ENCODE peak calls at places on chromosomes 3 and 15, in nine cellular contexts. N, E, X, O, L, F, J, Q and R are unnamed samples.

GRCh38 chr3:140585828-140586227 is 92.0 kb upstream of the TRIM42 start:
- DNase-seq in F (no peak), X (no peak), N (peak; percentile 80), J (no peak), Q (no peak), O (no peak), L (peak; percentile 2), E (no peak), R (no peak)

GRCh38 chr3:132543016-132543739 is 53.9 kb upstream of the ACKR4 start:
- DNase-seq in N (peak; percentile 94), X (peak; percentile 26), L (peak; percentile 97), Q (no peak), J (no peak), F (no peak), E (no peak), O (no peak), R (no peak)

GRCh38 chr3:122982202-122983185 is 45.1 kb downstream of the SEMA5B start:
- DNase-seq in N (no peak), O (no peak), J (no peak), L (no peak), F (no peak), X (no peak), E (no peak), Q (peak; percentile 60), R (no peak)

GRCh38 chr3:43155464-43156121 is 49.7 kb upstream of the POMGNT2 start:
- DNase-seq in X (peak; percentile 82), F (peak; percentile 52), E (no peak), O (peak; percentile 46), J (peak; percentile 53), Q (peak; percentile 89), L (peak; percentile 83), N (peak; percentile 96), R (no peak)

GRCh38 chr15:80174017-80174746 is 21.4 kb downstream of the FAH start:
- DNase-seq in N (peak; percentile 97), F (no peak), O (no peak), X (no peak), J (no peak), E (no peak), L (peak; percentile 83), Q (no peak), R (no peak)

GRCh38 chr15:78455749-78456148 is 17.7 kb downstream of the IREB2 start:
- DNase-seq in O (no peak), Q (no peak), X (peak; percentile 34), F (no peak), L (no peak), N (peak; percentile 24), E (no peak), J (no peak), R (no peak)

GRCh38 chr15:76151599-76151974 is 91.8 kb downstream of the TMEM266 start:
- DNase-seq in L (no peak), Q (peak; percentile 86), N (no peak), X (no peak), E (no peak), O (no peak), F (no peak), J (no peak), R (no peak)

GRCh38 chr3:118785415-118785814 is 249.2 kb downstream of the IGSF11 start:
- DNase-seq in O (no peak), J (no peak), Q (no peak), X (no peak), N (no peak), F (no peak), L (no peak), E (no peak), R (no peak)

GRCh38 chr3:35781558-35781957 is 142.2 kb downstream of the ARPP21 start:
- DNase-seq in F (no peak), J (no peak), O (no peak), X (no peak), Q (no peak), E (no peak), L (no peak), N (no peak), R (no peak)

GRCh38 chr15:96560246-96560895 is 229.9 kb downstream of the NR2F2 start:
- DNase-seq in Q (no peak), O (no peak), E (no peak), N (peak; percentile 70), X (no peak), F (no peak), L (no peak), J (no peak), R (no peak)

GRCh38 chr15:25486051-25486450 is 47.2 kb upstream of the UBE3A start:
- DNase-seq in X (no peak), Q (peak; percentile 21), N (no peak), E (no peak), L (no peak), J (no peak), F (no peak), O (no peak), R (no peak)

GRCh38 chr15:101012326-101013040 is 93.3 kb downstream of the LRRK1 start:
- DNase-seq in L (no peak), Q (no peak), N (no peak), X (no peak), J (no peak), E (no peak), O (no peak), F (no peak), R (no peak)

GRCh38 chr3:124676236-124676635 is 54.0 kb upstream of the UMPS start:
- DNase-seq in L (peak; percentile 87), J (no peak), N (peak; percentile 84), E (no peak), O (no peak), Q (no peak), F (no peak), X (no peak), R (no peak)

GRCh38 chr3:178703268-178703975 is 167.2 kb downstream of the KCNMB2 start:
- DNase-seq in X (peak; percentile 32), L (peak; percentile 97), F (no peak), Q (no peak), J (no peak), O (no peak), N (peak; percentile 8), E (no peak), R (no peak)

GRCh38 chr3:179927191-179927590 is 109.5 kb downstream of the PEX5L start:
- DNase-seq in J (no peak), F (no peak), O (no peak), E (no peak), Q (no peak), X (no peak), L (no peak), N (no peak), R (no peak)

GRCh38 chr3:170410428-170411029 is 8.1 kb upstream of the CLDN11 start:
- DNase-seq in O (no peak), E (no peak), F (no peak), X (peak; percentile 17), Q (peak; percentile 39), N (peak; percentile 49), J (no peak), L (no peak), R (no peak)

GRCh38 chr3:66722675-66723074 is 221.9 kb upstream of the LRIG1 start:
- DNase-seq in E (no peak), L (peak; percentile 95), X (no peak), Q (no peak), O (no peak), F (peak; percentile 81), J (peak; percentile 43), N (peak; percentile 80), R (no peak)

GRCh38 chr15:69304176-69304533 is 5.4 kb downstream of the PAQR5 start:
- DNase-seq in F (no peak), N (peak; percentile 96), E (no peak), L (peak; percentile 92), Q (no peak), X (peak; percentile 67), O (no peak), J (no peak), R (peak; percentile 51)

GRCh38 chr15:67120839-67121540 is 55.6 kb downstream of the SMAD3 start:
- DNase-seq in N (peak; percentile 90), X (peak; percentile 86), E (peak; percentile 93), F (peak; percentile 91), O (peak; percentile 75), J (peak; percentile 92), Q (no peak), L (peak; percentile 97), R (peak; percentile 90)

GRCh38 chr3:45984331-45985312 is 11.0 kb downstream of the FYCO1 start:
- DNase-seq in L (peak; percentile 76), Q (no peak), F (no peak), J (no peak), O (no peak), N (no peak), E (no peak), X (peak; percentile 60), R (no peak)
- H3K36me3 ChIP-seq in L (peaks cover 11% of the 10 kb centered on the region), Q (peaks cover 37% of the 10 kb centered on the region), F (no peaks in the 10 kb centered on the region), J (peaks cover 58% of the 10 kb centered on the region), O (no peaks in the 10 kb centered on the region), N (peaks cover 2% of the 10 kb centered on the region), E (peaks cover 46% of the 10 kb centered on the region), X (peaks cover 6% of the 10 kb centered on the region), R (peaks cover 49% of the 10 kb centered on the region)

GRCh38 chr3:105672996-105673395 is 195.8 kb downstream of the CBLB start:
- DNase-seq in E (no peak), Q (no peak), L (no peak), N (no peak), F (no peak), X (no peak), J (no peak), O (no peak), R (no peak)
- H3K36me3 ChIP-seq in E (peaks cover 23% of the 10 kb centered on the region), Q (peaks cover 4% of the 10 kb centered on the region), L (peaks cover 16% of the 10 kb centered on the region), N (peaks cover 91% of the 10 kb centered on the region), F (no peaks in the 10 kb centered on the region), X (no peaks in the 10 kb centered on the region), J (peaks cover 47% of the 10 kb centered on the region), O (no peaks in the 10 kb centered on the region), R (peaks cover 59% of the 10 kb centered on the region)

DNA sequence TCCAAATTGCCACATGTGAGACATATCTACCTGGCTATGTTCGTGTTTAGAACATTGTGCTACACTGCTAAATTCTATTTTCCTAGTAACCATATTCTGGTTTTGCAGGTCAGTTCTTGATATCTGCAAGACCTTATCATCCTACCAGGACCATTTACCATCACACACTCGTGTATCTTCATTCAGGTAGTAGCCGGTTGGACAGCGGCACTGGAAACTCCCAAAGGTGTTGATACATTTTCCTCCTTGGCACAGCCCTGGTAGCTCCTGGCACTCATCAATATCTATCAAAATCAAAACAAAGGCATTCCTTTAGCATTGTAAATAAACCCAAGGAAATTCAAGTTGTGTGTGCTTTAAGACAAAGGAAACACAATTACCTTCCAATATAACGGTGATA is 134.2 kb downstream of the DUT start:
- DNase-seq in O (no peak), E (no peak), J (no peak), Q (no peak), N (no peak), F (no peak), X (no peak), L (no peak), R (no peak)
- H3K36me3 ChIP-seq in O (no peaks in the 10 kb centered on the region), E (no peaks in the 10 kb centered on the region), J (peaks cover 45% of the 10 kb centered on the region), Q (no peaks in the 10 kb centered on the region), N (peaks cover 96% of the 10 kb centered on the region), F (no peaks in the 10 kb centered on the region), X (no peaks in the 10 kb centered on the region), L (peaks cover 53% of the 10 kb centered on the region), R (peaks cover 42% of the 10 kb centered on the region)

DNA sequence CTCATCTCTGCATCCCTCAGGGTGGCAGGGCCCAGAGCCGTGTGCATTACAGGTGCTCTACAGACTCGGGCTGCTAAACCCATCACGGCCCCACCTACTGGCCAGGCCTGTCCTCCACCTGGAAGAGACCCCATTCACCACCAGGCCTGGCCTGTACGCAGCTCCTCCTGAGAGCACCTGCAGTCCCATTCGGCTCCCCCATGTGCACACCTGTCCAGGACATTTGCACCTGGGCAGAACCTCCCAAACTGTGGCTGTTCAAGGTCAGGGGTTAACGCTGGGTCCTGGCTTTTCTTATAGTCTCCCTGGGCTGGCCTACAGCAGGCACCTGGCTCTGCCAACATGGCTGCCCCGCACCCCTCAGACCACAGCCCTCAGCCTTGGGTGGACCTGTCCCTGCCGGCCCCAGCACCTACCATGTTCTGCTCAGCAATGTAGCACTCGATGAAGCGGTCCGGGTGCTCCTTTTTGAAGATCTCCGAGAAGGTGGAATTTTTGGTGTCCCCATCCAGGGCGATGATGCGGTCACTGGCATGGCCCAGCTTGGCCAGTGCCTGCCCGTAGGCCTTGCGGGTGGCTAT is 25.7 kb downstream of the TKT start:
- DNase-seq in J (peak; percentile 16), X (no peak), O (no peak), L (no peak), F (no peak), Q (peak; percentile 51), E (no peak), N (no peak), R (peak; percentile 47)
- H3K36me3 ChIP-seq in J (peaks cover 100% of the 10 kb centered on the region), X (no peaks in the 10 kb centered on the region), O (peaks cover 74% of the 10 kb centered on the region), L (peaks cover 95% of the 10 kb centered on the region), F (no peaks in the 10 kb centered on the region), Q (peaks cover 81% of the 10 kb centered on the region), E (peaks cover 44% of the 10 kb centered on the region), N (peaks cover 70% of the 10 kb centered on the region), R (peaks cover 98% of the 10 kb centered on the region)